ENCODE peak calls at places on chromosomes 2 and 18, in four cellular contexts. R is T1000; N is colonic mucosa; Z is stimulated activated CD4-positive, alpha-beta T cell treated with anti-CD3 and anti-CD28 coated beads, Interleukin-12 subunit alpha, Interleukin-12 subunit beta, amount 100 ng/mL, for 4 hours. L is an unnamed sample.

GRCh38 chr2:95022309-95023221 is 2.9 kb upstream of the MAL start:
- DNase-seq in N (peak), Z (peak), R (no peak), L (peak)

GRCh38 chr2:167843203-167843602 is 404.2 kb downstream of the STK39 start:
- DNase-seq in N (no peak), R (no peak), Z (no peak), L (no peak)

GRCh38 chr2:98601532-98602132 is 6.7 kb downstream of the COA5 start:
- DNase-seq in Z (no peak), N (no peak), R (no peak), L (no peak)

GRCh38 chr18:8365006-8365405 is 244.2 kb upstream of the RAB12 start:
- DNase-seq in Z (no peak), N (no peak), R (no peak), L (no peak)

GRCh38 chr2:212640428-212640827 is 101.8 kb upstream of the ERBB4 start:
- DNase-seq in N (no peak), R (no peak), Z (no peak), L (no peak)

GRCh38 chr2:121368841-121369240 is 83.8 kb upstream of the TFCP2L1 start:
- DNase-seq in N (no peak), Z (no peak), R (no peak), L (no peak)

GRCh38 chr2:178105566-178105965 is 6.7 kb upstream of the RBM45 start:
- DNase-seq in N (peak), Z (no peak), R (no peak), L (no peak)

GRCh38 chr2:60907329-60907728 is 26.0 kb downstream of the REL start:
- DNase-seq in N (no peak), R (no peak), Z (no peak), L (no peak)

GRCh38 chr18:59155140-59155539 is 15.5 kb downstream of the SEC11C start:
- DNase-seq in R (no peak), N (no peak), Z (no peak), L (no peak)

L was measured in B cell.